ENCODE peak calls at places on chromosomes 5 and 9, in six cellular contexts. E, U, J, B, Z and R are unnamed samples.

GRCh38 chr9:113238202-113238858 is 17.0 kb downstream of the SLC31A1 start:
- DNase-seq in E (no peak), U (no peak), J (no peak), B (no peak), Z (no peak), R (no peak)

GRCh38 chr9:114123031-114123977 is 24.2 kb upstream of the KIF12 start:
- DNase-seq in E (no peak), U (no peak), J (no peak), B (no peak), Z (peak), R (no peak)

GRCh38 chr5:143761663-143762062 is 50.3 kb upstream of the HMHB1 start:
- DNase-seq in E (no peak), U (no peak), J (no peak), B (no peak), Z (no peak), R (no peak)

GRCh38 chr5:171596391-171596878 is 177.0 kb downstream of the FGF18 start:
- DNase-seq in E (peak), U (peak), J (peak), B (peak), Z (no peak), R (no peak)

GRCh38 chr5:67774153-67774552 is 441.4 kb upstream of the PIK3R1 start:
- DNase-seq in E (no peak), U (peak), J (peak), B (no peak), Z (no peak), R (no peak)

GRCh38 chr5:10580531-10581423 is 16.9 kb downstream of the ANKRD33B start:
- DNase-seq in E (no peak), U (peak), J (no peak), B (no peak), Z (peak), R (no peak)

GRCh38 chr5:138635268-138635667 is 60.1 kb upstream of the HSPA9 start:
- DNase-seq in E (no peak), U (no peak), J (no peak), B (no peak), Z (no peak), R (no peak)

GRCh38 chr5:143006511-143006910 is 236.3 kb downstream of the ARHGAP26 start:
- DNase-seq in E (no peak), U (peak), J (no peak), B (no peak), Z (no peak), R (no peak)

GRCh38 chr5:149438281-149438680 is 59.2 kb upstream of the IL17B start:
- DNase-seq in E (no peak), U (no peak), J (no peak), B (no peak), Z (no peak), R (no peak)

GRCh38 chr5:111829701-111830100 is 72.7 kb upstream of the NREP start:
- DNase-seq in E (peak), U (no peak), J (peak), B (peak), Z (no peak), R (no peak)

GRCh38 chr5:36267905-36268304 is 26.2 kb upstream of the NADK2 start:
- DNase-seq in E (no peak), U (no peak), J (no peak), B (no peak), Z (no peak), R (no peak)

GRCh38 chr5:142360607-142361120 is 35.8 kb upstream of the SPRY4 start:
- DNase-seq in E (peak), U (no peak), J (peak), B (no peak), Z (no peak), R (no peak)

GRCh38 chr5:16486679-16487078 is 21.1 kb upstream of the ZNF622 start:
- DNase-seq in E (no peak), U (no peak), J (no peak), B (no peak), Z (no peak), R (no peak)

GRCh38 chr9:114154597-114155102 is 687 bp upstream of the COL27A1 start:
- DNase-seq in E (no peak), U (no peak), J (no peak), B (no peak), Z (no peak), R (no peak)

GRCh38 chr9:22043928-22044327 is 34.8 kb upstream of the CDKN2B start:
- DNase-seq in E (no peak), U (no peak), J (no peak), B (no peak), Z (no peak), R (no peak)

GRCh38 chr5:154199263-154199662 is 8.7 kb downstream of the GALNT10 start:
- DNase-seq in E (no peak), U (no peak), J (no peak), B (no peak), Z (no peak), R (no peak)

GRCh38 chr9:130160862-130161470 is 11.2 kb upstream of the NCS1 start:
- DNase-seq in E (no peak), U (no peak), J (no peak), B (no peak), Z (no peak), R (no peak)

GRCh38 chr5:39014544-39014943 is 59.7 kb downstream of the RICTOR start:
- DNase-seq in E (peak), U (no peak), J (no peak), B (peak), Z (no peak), R (no peak)

GRCh38 chr9:113993838-113994540 is 84.1 kb downstream of the AMBP start:
- DNase-seq in E (peak), U (peak), J (peak), B (no peak), Z (peak), R (no peak)

GRCh38 chr5:40226906-40227305 is 452.8 kb upstream of the PTGER4 start:
- DNase-seq in E (no peak), U (no peak), J (no peak), B (no peak), Z (no peak), R (no peak)

GRCh38 chr5:92863666-92864065 is 717.4 kb downstream of the NR2F1-AS1 start:
- DNase-seq in E (no peak), U (no peak), J (no peak), B (no peak), Z (no peak), R (no peak)

GRCh38 chr9:95382433-95382832 is 64.9 kb upstream of the FANCC start:
- DNase-seq in E (no peak), U (no peak), J (no peak), B (no peak), Z (no peak), R (no peak)

GRCh38 chr9:89841456-89841855 is 236.6 kb downstream of the GADD45G start:
- DNase-seq in E (no peak), U (peak), J (no peak), B (no peak), Z (peak), R (no peak)

GRCh38 chr5:137561572-137561971 is 62.4 kb upstream of the SPOCK1 start:
- DNase-seq in E (no peak), U (no peak), J (peak), B (no peak), Z (no peak), R (no peak)

GRCh38 chr5:109487753-109488420 is 78.1 kb upstream of the PJA2 start:
- DNase-seq in E (no peak), U (no peak), J (no peak), B (no peak), Z (no peak), R (no peak)

GRCh38 chr9:132411091-132411508 is 1.1 kb downstream of the CFAP77 start:
- DNase-seq in E (peak), U (no peak), J (peak), B (no peak), Z (peak), R (peak)

GRCh38 chr9:100191264-100191663 is 92.2 kb downstream of the INVS start:
- DNase-seq in E (no peak), U (no peak), J (no peak), B (no peak), Z (no peak), R (no peak)

GRCh38 chr9:100190339-100190738 is 91.3 kb downstream of the INVS start:
- DNase-seq in E (no peak), U (no peak), J (no peak), B (no peak), Z (no peak), R (no peak)

GRCh38 chr9:100196215-100196614 is 97.2 kb downstream of the INVS start:
- DNase-seq in E (no peak), U (no peak), J (no peak), B (no peak), Z (no peak), R (no peak)

GRCh38 chr9:100196828-100197227 is 97.8 kb downstream of the INVS start:
- DNase-seq in E (no peak), U (no peak), J (no peak), B (no peak), Z (no peak), R (no peak)

DNA sequence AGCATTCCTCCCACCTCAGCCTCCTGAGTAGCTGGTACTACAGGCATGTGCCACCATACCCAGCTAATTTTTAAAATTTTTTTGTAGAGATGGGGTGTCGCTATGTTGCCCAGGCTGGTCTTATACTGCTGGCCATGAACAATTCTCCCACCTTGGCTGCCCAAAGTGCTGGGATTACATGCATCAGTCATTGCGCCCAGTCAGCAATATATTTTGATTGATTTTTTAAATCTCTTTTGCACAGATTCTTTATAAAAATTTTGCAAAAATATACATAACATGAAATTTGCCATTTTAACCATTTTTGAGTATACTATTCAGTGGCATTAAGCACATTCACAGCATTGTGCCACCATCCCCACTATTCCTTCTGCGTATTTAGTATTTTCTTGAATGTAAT is 94.0 kb downstream of the INVS start:
- DNase-seq in E (no peak), U (no peak), J (no peak), B (no peak), Z (no peak), R (no peak)
- TF ChIP-seq CTCF in E (no peak), U (no peak), J (no peak), B (no peak), Z (no peak), R (no peak)

GRCh38 chr5:9284272-9284671 is 261.6 kb downstream of the SEMA5A start:
- DNase-seq in E (no peak), U (no peak), J (no peak), B (no peak), Z (no peak), R (no peak)

GRCh38 chr5:9283021-9283420 is 262.9 kb downstream of the SEMA5A start:
- DNase-seq in E (peak), U (no peak), J (no peak), B (no peak), Z (no peak), R (no peak)

GRCh38 chr5:9284781-9285307 is 261.0 kb downstream of the SEMA5A start:
- DNase-seq in E (peak), U (no peak), J (no peak), B (peak), Z (no peak), R (no peak)

GRCh38 chr5:9283473-9283872 is 262.4 kb downstream of the SEMA5A start:
- DNase-seq in E (no peak), U (no peak), J (no peak), B (no peak), Z (no peak), R (no peak)

GRCh38 chr5:9288234-9288633 is 257.6 kb downstream of the SEMA5A start:
- DNase-seq in E (no peak), U (no peak), J (no peak), B (no peak), Z (no peak), R (no peak)
- TF ChIP-seq CTCF in E (no peak), U (peak), J (no peak), B (no peak), Z (no peak), R (no peak)

DNA sequence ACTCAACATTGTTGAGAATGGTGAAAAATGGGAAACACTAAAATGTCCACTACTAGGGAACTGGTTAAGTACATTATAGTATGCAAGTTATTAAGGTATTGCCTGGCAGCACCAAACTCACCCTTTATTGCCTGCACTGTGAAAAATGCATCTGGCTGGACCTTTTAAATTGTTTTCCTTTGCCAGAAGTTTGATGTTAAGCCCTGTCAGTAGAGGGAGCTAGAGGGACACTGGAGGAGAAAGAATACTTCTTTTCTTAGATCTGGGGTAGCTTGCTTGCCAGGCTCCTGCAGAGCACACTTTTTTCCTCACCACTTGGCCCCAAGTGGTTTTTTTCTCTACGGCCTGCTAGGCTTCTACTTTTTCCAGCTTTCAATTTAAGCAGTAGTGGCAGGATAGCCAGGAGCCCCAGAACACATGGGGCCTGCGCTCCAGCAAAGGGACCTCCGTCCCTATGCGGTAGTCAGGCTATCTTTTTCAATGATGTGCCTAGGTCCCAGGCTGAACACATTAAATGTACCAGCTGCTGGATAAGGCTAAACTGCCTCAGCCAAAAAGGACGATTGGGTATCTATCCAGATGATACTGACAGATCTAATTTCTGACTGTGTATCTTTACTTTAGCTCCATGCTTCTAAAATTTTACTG is 8.0 kb upstream of the HABP4 start:
- DNase-seq in E (no peak), U (no peak), J (peak), B (no peak), Z (no peak), R (no peak)
- TF ChIP-seq CTCF in E (peak), U (peak), J (peak), B (peak), Z (no peak), R (peak)

GRCh38 chr9:131234799-131235479 is 41.4 kb downstream of the FAM78A start:
- DNase-seq in E (no peak), U (no peak), J (no peak), B (no peak), Z (no peak), R (no peak)
- TF ChIP-seq CTCF in E (no peak), U (no peak), J (no peak), B (no peak), Z (no peak), R (no peak)

DNA sequence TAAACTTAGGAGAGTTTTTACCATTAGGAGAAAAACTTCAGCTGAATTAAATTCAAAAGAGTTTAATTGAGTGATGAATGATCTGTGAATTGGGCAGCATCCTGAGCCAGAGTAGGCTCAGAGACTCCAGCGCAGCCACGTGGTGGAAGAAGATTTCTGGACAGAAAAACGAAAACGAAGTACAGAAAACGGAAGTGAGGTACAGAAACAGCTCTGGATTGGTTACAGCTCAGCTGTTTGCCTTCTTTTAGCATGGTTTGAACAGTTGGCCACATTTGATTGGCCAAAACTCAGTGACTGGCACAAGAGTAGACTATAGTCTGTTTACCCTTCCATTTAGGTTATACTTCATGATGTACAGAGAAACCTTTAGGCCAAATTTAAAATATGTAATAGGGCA is 69.2 kb upstream of the PLPP1 start:
- DNase-seq in E (peak), U (peak), J (no peak), B (no peak), Z (no peak), R (no peak)
- TF ChIP-seq CTCF in E (no peak), U (peak), J (no peak), B (no peak), Z (no peak), R (no peak)

GRCh38 chr5:102700126-102700851 is 54.8 kb upstream of the PAM start:
- DNase-seq in E (no peak), U (no peak), J (no peak), B (no peak), Z (no peak), R (no peak)

GRCh38 chr5:102700916-102701315 is 54.2 kb upstream of the PAM start:
- DNase-seq in E (no peak), U (no peak), J (no peak), B (no peak), Z (no peak), R (no peak)

DNA sequence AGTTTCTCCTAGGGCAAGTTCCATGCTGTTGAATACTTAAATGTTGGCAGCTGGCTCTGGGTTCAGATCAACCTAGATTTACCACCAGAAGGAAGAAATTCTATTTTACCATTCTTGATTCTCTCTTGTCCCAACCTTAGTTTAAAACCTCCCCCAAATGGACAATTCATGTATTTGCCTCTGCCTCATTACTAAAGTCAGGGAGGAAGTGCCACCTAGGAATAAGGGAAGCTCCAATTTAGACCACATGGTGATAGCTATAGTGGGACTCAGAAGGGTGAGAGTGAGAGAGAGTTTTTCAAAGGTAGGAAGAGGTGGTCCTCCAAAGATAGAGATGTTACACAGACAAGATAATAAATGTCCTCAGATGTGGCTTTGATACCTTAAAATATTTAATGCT is 53.4 kb upstream of the PAM start:
- DNase-seq in E (no peak), U (no peak), J (no peak), B (no peak), Z (no peak), R (no peak)
- TF ChIP-seq CTCF in E (no peak), U (no peak), J (no peak), B (no peak), Z (no peak), R (no peak)

GRCh38 chr9:102398205-102398604 is 596.9 kb upstream of the CYLC2 start:
- DNase-seq in E (no peak), U (no peak), J (no peak), B (no peak), Z (no peak), R (no peak)
- TF ChIP-seq CTCF in E (no peak), U (no peak), J (no peak), B (no peak), Z (no peak), R (no peak)

DNA sequence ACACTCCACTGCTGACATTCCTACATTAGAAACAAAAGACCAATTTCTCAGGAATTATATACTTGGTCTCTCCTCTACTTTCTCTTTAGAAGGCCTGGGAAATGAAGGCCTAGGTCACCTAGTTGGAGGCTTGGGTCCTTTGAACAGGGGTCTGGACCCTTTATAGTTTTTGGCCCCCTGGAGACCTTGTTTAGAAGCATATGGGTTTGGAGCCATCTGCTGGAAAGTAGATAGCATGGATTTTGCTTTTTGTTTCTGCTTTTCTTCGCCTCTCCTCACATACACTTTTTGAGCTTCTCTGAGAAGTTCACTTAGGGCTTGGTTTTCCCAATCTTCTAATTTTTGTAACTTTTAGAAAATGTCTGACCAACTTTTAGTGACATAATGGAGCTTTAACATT is 67.1 kb upstream of the CDK20 start:
- DNase-seq in E (no peak), U (no peak), J (peak), B (no peak), Z (no peak), R (no peak)
- TF ChIP-seq CTCF in E (peak), U (peak), J (peak), B (peak), Z (no peak), R (peak)

DNA sequence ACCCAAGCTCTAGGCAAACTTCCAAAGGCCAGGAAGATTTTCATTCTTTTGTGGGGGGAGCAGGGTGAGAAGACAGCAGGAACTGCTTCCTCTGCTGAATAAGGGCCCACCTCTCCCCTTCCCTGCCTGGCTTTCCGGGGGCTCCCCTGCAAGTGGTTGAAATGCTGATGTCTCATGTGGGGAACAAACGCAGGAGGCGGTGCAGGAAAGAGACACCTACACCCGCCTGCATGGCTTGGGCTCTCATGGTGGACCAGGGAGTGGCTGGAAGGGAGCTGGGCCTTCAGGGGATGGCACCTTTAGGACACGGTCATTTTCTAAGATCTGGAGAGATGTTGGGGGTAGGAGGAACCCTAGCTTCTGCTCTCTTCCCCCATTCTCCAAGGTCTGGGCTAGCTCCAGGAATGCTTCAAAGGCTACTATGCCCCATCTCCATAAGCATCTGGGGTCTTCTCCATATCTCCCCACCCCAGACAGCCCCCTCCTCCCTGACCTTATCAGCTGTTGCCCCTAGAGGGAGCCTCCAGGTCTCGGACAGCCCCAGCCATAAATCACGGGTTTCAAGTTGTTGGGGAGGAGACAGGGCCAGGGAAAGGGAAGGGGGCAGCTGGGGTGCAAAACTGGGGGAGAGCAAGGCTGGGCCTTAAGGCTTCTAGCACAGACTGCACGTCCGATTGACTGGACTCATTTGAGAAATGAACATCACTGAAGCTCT is 76.6 kb downstream of the PSD2 start:
- DNase-seq in E (no peak), U (no peak), J (no peak), B (no peak), Z (no peak), R (no peak)
- TF ChIP-seq CTCF in E (peak), U (no peak), J (no peak), B (no peak), Z (no peak), R (peak)